ENCODE peak calls at places on chromosomes 7 and 10, in five cellular contexts. One of them, this sample, is unnamed.

GRCh38 chr10:17675638-17676037 is 31.7 kb downstream of the STAM start:
- DNase-seq in colonic mucosa: no peak
- DNase-seq in hepatic stellate cell: no peak
- DNase-seq in cardiac muscle cell: no peak
- DNase-seq in heart right ventricle: no peak
- DNase-seq in this sample: no peak

GRCh38 chr7:126394406-126394805 is 858.3 kb downstream of the GRM8 start:
- DNase-seq in colonic mucosa: no peak
- DNase-seq in hepatic stellate cell: no peak
- DNase-seq in cardiac muscle cell: no peak
- DNase-seq in heart right ventricle: no peak
- DNase-seq in this sample: no peak

GRCh38 chr10:5937016-5937415 is 40.3 kb downstream of the IL15RA start:
- DNase-seq in cardiac muscle cell: no peak
- DNase-seq in heart right ventricle: no peak
- DNase-seq in hepatic stellate cell: no peak
- DNase-seq in colonic mucosa: no peak
- DNase-seq in this sample: no peak

GRCh38 chr7:147510913-147511312 is 1079.7 kb upstream of the C7orf33 start:
- DNase-seq in colonic mucosa: no peak
- DNase-seq in hepatic stellate cell: no peak
- DNase-seq in cardiac muscle cell: peak
- DNase-seq in heart right ventricle: no peak
- DNase-seq in this sample: no peak

GRCh38 chr7:121499526-121500123 is 103.5 kb upstream of the FAM3C start:
- DNase-seq in colonic mucosa: no peak
- DNase-seq in cardiac muscle cell: no peak
- DNase-seq in hepatic stellate cell: no peak
- DNase-seq in heart right ventricle: no peak
- DNase-seq in this sample: no peak

GRCh38 chr10:51405580-51406367 is 293.6 kb downstream of the CSTF2T start:
- DNase-seq in cardiac muscle cell: peak
- DNase-seq in colonic mucosa: no peak
- DNase-seq in hepatic stellate cell: no peak
- DNase-seq in heart right ventricle: no peak
- DNase-seq in this sample: no peak

GRCh38 chr10:115829501-115830215 is 443.3 kb downstream of the GFRA1 start:
- DNase-seq in colonic mucosa: no peak
- DNase-seq in heart right ventricle: no peak
- DNase-seq in hepatic stellate cell: no peak
- DNase-seq in cardiac muscle cell: peak
- DNase-seq in this sample: no peak

GRCh38 chr7:2710256-2710655 is 22.3 kb downstream of the AMZ1 start:
- DNase-seq in cardiac muscle cell: no peak
- DNase-seq in colonic mucosa: no peak
- DNase-seq in heart right ventricle: no peak
- DNase-seq in hepatic stellate cell: no peak
- DNase-seq in this sample: no peak

GRCh38 chr10:104925232-104925851 is 284.3 kb downstream of the SORCS3 start:
- DNase-seq in cardiac muscle cell: peak
- DNase-seq in colonic mucosa: peak
- DNase-seq in hepatic stellate cell: no peak
- DNase-seq in heart right ventricle: peak
- DNase-seq in this sample: no peak

GRCh38 chr7:21767300-21767900 is 178.3 kb downstream of the CDCA7L start:
- DNase-seq in colonic mucosa: peak
- DNase-seq in cardiac muscle cell: peak
- DNase-seq in heart right ventricle: peak
- DNase-seq in hepatic stellate cell: peak
- DNase-seq in this sample: peak

GRCh38 chr7:142476077-142476476 is 218.2 kb upstream of the PRSS58 start:
- DNase-seq in hepatic stellate cell: no peak
- DNase-seq in cardiac muscle cell: no peak
- DNase-seq in heart right ventricle: no peak
- DNase-seq in colonic mucosa: no peak
- DNase-seq in this sample: no peak

GRCh38 chr10:36943534-36943933 is 181.9 kb upstream of the ANKRD30A start:
- DNase-seq in colonic mucosa: no peak
- DNase-seq in cardiac muscle cell: no peak
- DNase-seq in heart right ventricle: no peak
- DNase-seq in hepatic stellate cell: no peak
- DNase-seq in this sample: no peak

GRCh38 chr10:72340510-72340895 is 14.2 kb downstream of the DNAJB12 start:
- DNase-seq in heart right ventricle: peak
- DNase-seq in hepatic stellate cell: no peak
- DNase-seq in cardiac muscle cell: peak
- DNase-seq in colonic mucosa: peak
- DNase-seq in this sample: peak

GRCh38 chr10:68271104-68271882 is 39.4 kb upstream of the ATOH7 start:
- DNase-seq in heart right ventricle: no peak
- DNase-seq in cardiac muscle cell: peak
- DNase-seq in hepatic stellate cell: no peak
- DNase-seq in colonic mucosa: no peak
- DNase-seq in this sample: no peak

GRCh38 chr10:129643266-129643665 is 176.2 kb downstream of the MGMT start:
- DNase-seq in heart right ventricle: no peak
- DNase-seq in cardiac muscle cell: no peak
- DNase-seq in hepatic stellate cell: no peak
- DNase-seq in colonic mucosa: no peak
- DNase-seq in this sample: no peak

GRCh38 chr10:102517553-102517952 is 13.8 kb downstream of the SUFU start:
- DNase-seq in hepatic stellate cell: peak
- DNase-seq in heart right ventricle: no peak
- DNase-seq in colonic mucosa: no peak
- DNase-seq in cardiac muscle cell: peak
- DNase-seq in this sample: no peak

GRCh38 chr10:34333513-34333912 is 481.6 kb downstream of the PARD3 start:
- DNase-seq in cardiac muscle cell: peak
- DNase-seq in hepatic stellate cell: no peak
- DNase-seq in colonic mucosa: no peak
- DNase-seq in heart right ventricle: no peak
- DNase-seq in this sample: no peak

GRCh38 chr10:6065406-6065805 is 3.2 kb upstream of the IL2RA start:
- DNase-seq in colonic mucosa: no peak
- DNase-seq in hepatic stellate cell: no peak
- DNase-seq in cardiac muscle cell: peak
- DNase-seq in heart right ventricle: no peak
- DNase-seq in this sample: no peak

GRCh38 chr7:28685291-28685659 is 272.9 kb downstream of the TRIL start:
- DNase-seq in colonic mucosa: peak
- DNase-seq in hepatic stellate cell: peak
- DNase-seq in cardiac muscle cell: no peak
- DNase-seq in heart right ventricle: peak
- DNase-seq in this sample: no peak

GRCh38 chr7:1567893-1568292 is 1.9 kb downstream of the PSMG3 start:
- DNase-seq in hepatic stellate cell: no peak
- DNase-seq in heart right ventricle: no peak
- DNase-seq in colonic mucosa: no peak
- DNase-seq in cardiac muscle cell: no peak
- DNase-seq in this sample: no peak

GRCh38 chr10:124678566-124679240 is 65.5 kb downstream of the FAM53B start:
- DNase-seq in colonic mucosa: no peak
- DNase-seq in heart right ventricle: no peak
- DNase-seq in cardiac muscle cell: no peak
- DNase-seq in hepatic stellate cell: no peak
- DNase-seq in this sample: no peak

GRCh38 chr7:134302120-134302519 is 14.6 kb downstream of the SLC35B4 start:
- DNase-seq in colonic mucosa: no peak
- DNase-seq in hepatic stellate cell: no peak
- DNase-seq in cardiac muscle cell: no peak
- DNase-seq in heart right ventricle: no peak
- DNase-seq in this sample: no peak

GRCh38 chr7:1040790-1041189 is 3.6 kb upstream of the GPR146 start:
- DNase-seq in cardiac muscle cell: peak
- DNase-seq in colonic mucosa: no peak
- DNase-seq in heart right ventricle: no peak
- DNase-seq in hepatic stellate cell: peak
- DNase-seq in this sample: no peak

GRCh38 chr7:81788241-81788640 is 18.4 kb upstream of the HGF start:
- DNase-seq in cardiac muscle cell: no peak
- DNase-seq in hepatic stellate cell: no peak
- DNase-seq in colonic mucosa: no peak
- DNase-seq in heart right ventricle: no peak
- DNase-seq in this sample: no peak

GRCh38 chr10:119207713-119208552 is 562 bp downstream of the GRK5 start:
- DNase-seq in heart right ventricle: peak
- DNase-seq in hepatic stellate cell: peak
- DNase-seq in cardiac muscle cell: peak
- DNase-seq in colonic mucosa: peak
- DNase-seq in this sample: peak

GRCh38 chr7:132797152-132797551 is 220.9 kb upstream of the PLXNA4 start:
- DNase-seq in hepatic stellate cell: no peak
- DNase-seq in cardiac muscle cell: no peak
- DNase-seq in heart right ventricle: no peak
- DNase-seq in colonic mucosa: no peak
- DNase-seq in this sample: no peak

GRCh38 chr10:100186813-100187212 is 984 bp upstream of the ERLIN1 start:
- DNase-seq in heart right ventricle: no peak
- DNase-seq in hepatic stellate cell: no peak
- DNase-seq in colonic mucosa: peak
- DNase-seq in cardiac muscle cell: no peak
- DNase-seq in this sample: no peak

GRCh38 chr7:80147543-80148376 is 13.1 kb downstream of the GNAI1 start:
- DNase-seq in colonic mucosa: no peak
- DNase-seq in cardiac muscle cell: peak
- DNase-seq in hepatic stellate cell: no peak
- DNase-seq in heart right ventricle: no peak
- DNase-seq in this sample: no peak

GRCh38 chr10:95511314-95511713 is 49.9 kb downstream of the SORBS1 start:
- DNase-seq in colonic mucosa: no peak
- DNase-seq in heart right ventricle: no peak
- DNase-seq in cardiac muscle cell: no peak
- DNase-seq in hepatic stellate cell: no peak
- DNase-seq in this sample: no peak

GRCh38 chr7:5183155-5183554 is 6.9 kb upstream of the WIPI2 start:
- DNase-seq in hepatic stellate cell: no peak
- DNase-seq in colonic mucosa: no peak
- DNase-seq in cardiac muscle cell: no peak
- DNase-seq in heart right ventricle: no peak
- DNase-seq in this sample: no peak

GRCh38 chr10:81872206-81872605 is 2.8 kb upstream of the NRG3 start:
- DNase-seq in hepatic stellate cell: peak
- DNase-seq in colonic mucosa: no peak
- DNase-seq in cardiac muscle cell: peak
- DNase-seq in heart right ventricle: no peak
- DNase-seq in this sample: no peak

GRCh38 chr7:38105874-38106483 is 72.1 kb upstream of the STARD3NL start:
- DNase-seq in hepatic stellate cell: peak
- DNase-seq in cardiac muscle cell: peak
- DNase-seq in colonic mucosa: no peak
- DNase-seq in heart right ventricle: peak
- DNase-seq in this sample: no peak

GRCh38 chr7:18019562-18019961 is 8.1 kb downstream of the PRPS1L1 start:
- DNase-seq in hepatic stellate cell: peak
- DNase-seq in heart right ventricle: no peak
- DNase-seq in cardiac muscle cell: peak
- DNase-seq in colonic mucosa: no peak
- DNase-seq in this sample: no peak

GRCh38 chr10:53841746-53842145 is 959.3 kb downstream of the PCDH15 start:
- DNase-seq in hepatic stellate cell: no peak
- DNase-seq in heart right ventricle: no peak
- DNase-seq in colonic mucosa: no peak
- DNase-seq in cardiac muscle cell: no peak
- DNase-seq in this sample: no peak